ENCODE peak calls at places on chromosome 1, in five cellular contexts. One of them, this sample, is unnamed.

GRCh38 chr1:6260961-6261614 is at the start of gene GPR153:
- DNase-seq in progenitor cell of endocrine pancreas: no peak
- DNase-seq in endodermal cell: peak; percentile 80
- DNase-seq in nephron progenitor cell: peak; percentile 66
- DNase-seq in T-helper 9 cell: peak; percentile 22
- DNase-seq in this sample: peak; percentile 47

GRCh38 chr1:182568647-182569284 is 20.3 kb downstream of the RNASEL start:
- DNase-seq in T-helper 9 cell: no peak
- DNase-seq in progenitor cell of endocrine pancreas: no peak
- DNase-seq in nephron progenitor cell: no peak
- DNase-seq in endodermal cell: no peak
- DNase-seq in this sample: no peak

GRCh38 chr1:246748867-246749266 is 24.7 kb downstream of the SCCPDH start:
- DNase-seq in nephron progenitor cell: no peak
- DNase-seq in progenitor cell of endocrine pancreas: no peak
- DNase-seq in endodermal cell: no peak
- DNase-seq in T-helper 9 cell: no peak
- DNase-seq in this sample: peak; percentile 65

GRCh38 chr1:78292361-78292760 is 198.4 kb upstream of the PTGFR start:
- DNase-seq in progenitor cell of endocrine pancreas: no peak
- DNase-seq in endodermal cell: no peak
- DNase-seq in T-helper 9 cell: no peak
- DNase-seq in nephron progenitor cell: no peak
- DNase-seq in this sample: peak; percentile 71

GRCh38 chr1:172343246-172344099 is 77.0 kb upstream of the C1orf105 start:
- DNase-seq in T-helper 9 cell: no peak
- DNase-seq in endodermal cell: no peak
- DNase-seq in nephron progenitor cell: no peak
- DNase-seq in progenitor cell of endocrine pancreas: no peak
- DNase-seq in this sample: peak; percentile 91

GRCh38 chr1:10733967-10734366 is 62.5 kb downstream of the CASZ1 start:
- DNase-seq in T-helper 9 cell: no peak
- DNase-seq in progenitor cell of endocrine pancreas: no peak
- DNase-seq in nephron progenitor cell: no peak
- DNase-seq in endodermal cell: peak; percentile 69
- DNase-seq in this sample: no peak

GRCh38 chr1:228543396-228543795 is 56.2 kb downstream of the RNF187 start:
- DNase-seq in nephron progenitor cell: no peak
- DNase-seq in progenitor cell of endocrine pancreas: no peak
- DNase-seq in T-helper 9 cell: no peak
- DNase-seq in endodermal cell: no peak
- DNase-seq in this sample: no peak

GRCh38 chr1:924619-925323 is 1.0 kb downstream of the SAMD11 start:
- DNase-seq in progenitor cell of endocrine pancreas: no peak
- DNase-seq in nephron progenitor cell: peak; percentile 72
- DNase-seq in T-helper 9 cell: no peak
- DNase-seq in endodermal cell: peak; percentile 84
- DNase-seq in this sample: no peak

GRCh38 chr1:29669488-29669871 is 433.2 kb downstream of the PTPRU start:
- DNase-seq in endodermal cell: peak; percentile 33
- DNase-seq in progenitor cell of endocrine pancreas: no peak
- DNase-seq in nephron progenitor cell: no peak
- DNase-seq in T-helper 9 cell: no peak
- DNase-seq in this sample: no peak

GRCh38 chr1:161019767-161020572 is 982 bp downstream of the F11R start:
- DNase-seq in progenitor cell of endocrine pancreas: no peak
- DNase-seq in T-helper 9 cell: no peak
- DNase-seq in nephron progenitor cell: no peak
- DNase-seq in endodermal cell: peak; percentile 67
- DNase-seq in this sample: no peak

GRCh38 chr1:77222496-77222895 is 3.3 kb upstream of the PIGK start:
- DNase-seq in T-helper 9 cell: no peak
- DNase-seq in nephron progenitor cell: no peak
- DNase-seq in progenitor cell of endocrine pancreas: no peak
- DNase-seq in endodermal cell: no peak
- DNase-seq in this sample: no peak

GRCh38 chr1:8382051-8382505 is 64.2 kb downstream of the SLC45A1 start:
- DNase-seq in nephron progenitor cell: peak; percentile 27
- DNase-seq in endodermal cell: peak; percentile 74
- DNase-seq in T-helper 9 cell: no peak
- DNase-seq in progenitor cell of endocrine pancreas: no peak
- DNase-seq in this sample: no peak

GRCh38 chr1:244297616-244298015 is 154.1 kb downstream of the ADSS2 start:
- DNase-seq in endodermal cell: no peak
- DNase-seq in progenitor cell of endocrine pancreas: no peak
- DNase-seq in nephron progenitor cell: no peak
- DNase-seq in T-helper 9 cell: no peak
- DNase-seq in this sample: no peak

GRCh38 chr1:176531036-176531435 is 68.1 kb downstream of the PAPPA2 start:
- DNase-seq in T-helper 9 cell: no peak
- DNase-seq in progenitor cell of endocrine pancreas: no peak
- DNase-seq in endodermal cell: no peak
- DNase-seq in nephron progenitor cell: no peak
- DNase-seq in this sample: no peak

GRCh38 chr1:2415801-2416208 is 3.4 kb upstream of the PEX10 start:
- DNase-seq in progenitor cell of endocrine pancreas: no peak
- DNase-seq in T-helper 9 cell: no peak
- DNase-seq in nephron progenitor cell: no peak
- DNase-seq in endodermal cell: no peak
- DNase-seq in this sample: no peak

GRCh38 chr1:229303855-229304254 is 32.9 kb downstream of the RAB4A start:
- DNase-seq in endodermal cell: no peak
- DNase-seq in progenitor cell of endocrine pancreas: no peak
- DNase-seq in T-helper 9 cell: no peak
- DNase-seq in nephron progenitor cell: no peak
- DNase-seq in this sample: no peak

GRCh38 chr1:68495968-68496679 is 758 bp downstream of the DEPDC1 start:
- DNase-seq in endodermal cell: no peak
- DNase-seq in T-helper 9 cell: no peak
- DNase-seq in nephron progenitor cell: no peak
- DNase-seq in progenitor cell of endocrine pancreas: no peak
- DNase-seq in this sample: peak; percentile 9

GRCh38 chr1:39976732-39977131 is 21.8 kb downstream of the MFSD2A start:
- DNase-seq in progenitor cell of endocrine pancreas: no peak
- DNase-seq in endodermal cell: peak; percentile 77
- DNase-seq in nephron progenitor cell: no peak
- DNase-seq in T-helper 9 cell: no peak
- DNase-seq in this sample: no peak